ENCODE peak calls at places on chromosomes 6 and 20, in four cellular contexts. K, S, P and Y are unnamed samples.

GRCh38 chr6:51350308-51350904 is 531.7 kb downstream of the TFAP2B start:
- DNase-seq in K (no peak), S (no peak), P (no peak), Y (peak)

GRCh38 chr6:105890521-105891244 is 195.5 kb upstream of the PRDM1 start:
- DNase-seq in K (no peak), S (no peak), P (no peak), Y (no peak)

GRCh38 chr6:150905769-150906168 is 40.3 kb downstream of the MTHFD1L start:
- DNase-seq in K (no peak), S (no peak), P (no peak), Y (no peak)

GRCh38 chr6:88605271-88605670 is 358.1 kb downstream of the RNGTT start:
- DNase-seq in K (no peak), S (no peak), P (no peak), Y (no peak)

GRCh38 chr6:23394699-23395098 is 731.3 kb upstream of the NRSN1 start:
- DNase-seq in K (no peak), S (no peak), P (no peak), Y (peak)

GRCh38 chr6:53189554-53189953 is 40.9 kb upstream of the GCM1 start:
- DNase-seq in K (no peak), S (no peak), P (no peak), Y (peak)

GRCh38 chr6:142886431-142887170 is 58.4 kb downstream of the HIVEP2 start:
- DNase-seq in K (no peak), S (no peak), P (no peak), Y (peak)

GRCh38 chr20:38685853-38686473 is 38.3 kb upstream of the SLC32A1 start:
- DNase-seq in K (no peak), S (no peak), P (no peak), Y (peak)

GRCh38 chr6:33607126-33607783 is 13.9 kb upstream of the ITPR3 start:
- DNase-seq in K (no peak), S (no peak), P (no peak), Y (no peak)

GRCh38 chr6:99822741-99823512 is 171.1 kb downstream of the MCHR2 start:
- DNase-seq in K (peak), S (peak), P (no peak), Y (peak)

GRCh38 chr20:59364611-59365010 is 64.2 kb downstream of the EDN3 start:
- DNase-seq in K (no peak), S (no peak), P (no peak), Y (no peak)

GRCh38 chr6:10112871-10113584 is 301.8 kb downstream of the TFAP2A start:
- DNase-seq in K (no peak), S (no peak), P (no peak), Y (no peak)

DNA sequence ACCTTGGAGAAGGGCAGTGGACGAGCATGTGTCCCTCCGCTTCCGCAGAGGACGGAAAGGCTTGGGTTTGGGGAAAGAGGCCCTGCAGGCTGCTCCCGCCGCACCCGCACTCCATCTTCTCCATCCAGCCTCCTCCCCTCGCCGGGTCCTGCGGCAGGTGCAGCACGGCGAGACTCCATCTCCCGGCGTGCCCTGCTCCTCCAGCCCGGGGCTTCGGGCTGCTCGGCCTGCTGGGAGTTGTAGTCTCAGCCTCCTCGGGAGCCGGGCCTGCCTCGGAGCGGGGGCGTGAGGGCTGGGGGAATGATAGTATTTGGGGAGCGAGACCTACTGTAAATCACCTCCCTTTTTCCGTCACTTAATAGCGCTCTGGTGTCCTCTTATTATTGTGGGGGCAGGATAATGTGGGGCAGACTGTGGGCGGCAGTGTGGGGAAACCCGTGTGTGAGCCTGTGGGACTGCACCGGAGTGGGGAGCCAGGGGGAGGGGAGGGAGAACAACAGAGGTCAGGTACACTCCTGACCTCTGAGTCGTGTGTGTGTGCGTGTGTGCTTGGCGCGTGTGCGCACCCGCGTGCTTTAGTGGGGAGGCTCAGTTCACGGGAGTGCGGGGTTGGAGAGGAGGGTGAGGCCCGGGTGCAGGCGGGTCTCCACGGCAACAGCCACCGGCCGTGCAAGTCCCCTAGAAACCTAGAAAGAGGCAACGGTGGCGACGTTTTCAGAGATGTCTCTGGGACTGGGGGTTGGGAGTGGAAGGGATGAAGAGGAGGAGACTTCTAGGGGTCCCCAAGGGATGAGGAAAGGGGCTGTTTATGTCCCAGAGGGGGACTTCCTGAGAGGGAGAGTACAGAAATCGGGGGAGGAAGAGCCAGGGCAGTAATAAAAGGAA is 4.1 kb downstream of the TTBK1 start:
- DNase-seq in K (peak), S (no peak), P (peak), Y (peak)
- TF ChIP-seq CTCF in K (no peak), S (no peak), P (no peak), Y (no peak)

GRCh38 chr20:2749343-2749950 is 51.0 kb downstream of the CPXM1 start:
- DNase-seq in K (no peak), S (no peak), P (no peak), Y (no peak)
- H3K4me3 ChIP-seq in K (no peak), S (no peak), P (no peak), Y (no peak)

DNA sequence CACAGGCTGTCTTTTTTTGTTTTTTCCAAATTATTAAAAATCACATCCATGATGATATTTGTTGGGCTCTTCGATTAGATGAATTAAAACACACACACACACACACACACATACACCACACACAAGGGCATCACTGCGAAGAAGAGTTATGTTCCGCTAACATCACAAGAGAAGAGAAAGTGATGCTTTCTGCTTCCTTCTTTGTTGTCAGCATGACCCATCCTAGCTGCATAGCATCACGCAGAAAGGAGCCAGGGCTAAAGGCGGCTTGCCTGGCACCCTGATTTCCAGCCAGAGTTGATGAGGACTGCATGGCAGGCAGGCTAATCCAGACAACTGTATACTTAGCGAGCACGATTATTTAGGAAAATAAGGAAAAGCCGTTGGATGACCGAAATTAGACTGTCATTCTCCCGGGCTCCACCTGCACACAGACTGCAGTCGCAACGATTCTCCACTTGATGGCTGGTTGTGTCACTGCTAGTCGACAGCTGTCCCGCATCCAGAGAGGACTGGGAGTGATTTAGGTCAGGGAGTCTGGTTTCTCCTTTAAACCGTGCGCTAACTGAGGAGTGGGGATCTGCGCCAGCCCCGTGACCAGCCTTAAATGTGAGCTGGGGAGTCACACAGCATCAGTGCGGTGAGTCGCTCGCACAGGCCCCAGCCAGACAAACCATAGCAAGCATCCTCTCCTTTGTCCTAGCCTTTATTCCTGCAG is 70.6 kb upstream of the SOX4 start:
- DNase-seq in K (peak), S (no peak), P (no peak), Y (no peak)
- TF ChIP-seq CTCF in K (peak), S (peak), P (no peak), Y (peak)

DNA sequence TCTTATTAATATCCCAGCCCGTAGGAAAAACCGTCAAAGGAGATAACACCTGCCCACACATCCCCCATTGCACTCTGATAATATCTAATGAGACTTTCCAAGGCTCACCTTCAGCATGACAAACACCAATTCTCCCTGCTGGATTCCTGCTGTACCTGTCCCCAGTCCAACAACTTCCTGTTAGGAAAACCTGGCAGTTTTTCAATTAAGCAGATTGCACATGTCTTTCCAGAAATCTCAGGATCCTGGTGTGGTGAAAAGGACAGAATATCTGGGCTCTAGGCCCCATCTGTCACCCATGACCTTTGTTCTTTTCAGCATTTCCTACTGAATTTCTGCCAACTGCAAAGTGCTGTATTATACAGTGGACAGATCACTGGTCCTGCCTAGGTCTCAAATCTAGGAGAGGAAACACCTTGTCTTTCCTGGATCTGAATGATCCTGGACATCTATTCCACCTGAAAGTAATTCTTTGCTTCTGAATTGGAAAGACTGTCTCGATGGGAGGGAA is 27.7 kb upstream of the DTNBP1 start:
- DNase-seq in K (no peak), S (no peak), P (no peak), Y (peak)
- H3K4me3 ChIP-seq in K (no peak), S (no peak), P (no peak), Y (no peak)

GRCh38 chr6:159213401-159213800 is 44.2 kb downstream of the FNDC1 start:
- DNase-seq in K (no peak), S (no peak), P (no peak), Y (no peak)

GRCh38 chr6:159220093-159220492 is 50.9 kb downstream of the FNDC1 start:
- DNase-seq in K (no peak), S (no peak), P (no peak), Y (no peak)

GRCh38 chr6:159221486-159222170 is 52.4 kb downstream of the FNDC1 start:
- DNase-seq in K (no peak), S (no peak), P (no peak), Y (no peak)

GRCh38 chr6:159214281-159214680 is 45.1 kb downstream of the FNDC1 start:
- DNase-seq in K (no peak), S (no peak), P (no peak), Y (no peak)

DNA sequence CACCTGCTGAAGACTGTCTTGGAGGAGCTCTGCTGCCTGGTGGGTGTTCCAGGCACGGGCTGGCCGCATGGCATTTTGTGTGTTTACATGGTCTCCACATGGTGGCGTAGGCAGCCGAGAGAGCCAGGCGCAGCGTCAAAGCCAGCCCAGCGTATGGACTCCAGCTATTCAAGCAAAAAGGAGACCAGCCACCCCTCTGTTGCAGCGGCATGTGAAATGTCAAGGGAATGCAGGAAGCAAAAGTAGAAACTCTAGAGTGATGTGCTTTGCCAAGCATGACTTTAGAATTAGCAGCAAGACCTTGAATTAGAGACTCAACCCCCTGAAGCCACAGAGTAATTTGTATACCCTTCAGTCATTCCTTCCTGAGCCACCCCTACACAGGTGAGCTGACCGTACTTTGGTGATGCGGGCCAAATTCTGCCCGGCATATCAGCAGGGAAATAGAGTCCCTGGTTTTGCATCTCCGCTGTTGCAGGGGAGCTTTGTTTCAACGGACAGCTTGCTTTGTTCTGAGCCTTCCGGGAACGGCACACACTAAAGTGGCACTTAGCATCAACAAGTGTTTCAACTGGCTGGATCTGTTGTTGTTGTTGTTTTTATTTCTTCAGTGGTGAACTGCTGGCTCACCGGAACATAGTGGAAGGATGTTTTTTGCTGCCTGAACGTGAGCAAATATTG is 48.5 kb downstream of the FNDC1 start:
- DNase-seq in K (peak), S (peak), P (no peak), Y (peak)
- TF ChIP-seq CTCF in K (peak), S (peak), P (peak), Y (peak)